ENCODE peak calls at places on chromosomes 12 and 14, in ten cellular contexts. D is AG10803; V is GM03348; G is GM23248; A is BJ; F is right lobe of liver; N is activated T-helper 1 cell treated with anti-CD3 and anti-CD28 coated beads, Interleukin-12 subunit alpha, Interleukin-12 subunit beta, Interleukin-2, Interleukin-4 antibody, amounts not matched to agents 30 ng/mL and 10 ng/mL and 1 ng/mL, durations not matched to agents 14 hours and 24 hours and 36 hours; L is WERI-Rb-1; S is lower leg skin; I is endothelial cell. U is an unnamed sample.

GRCh38 chr12:126506426-126507182 is 1441.4 kb downstream of the AACS start:
- DNase-seq in D (no peak), V (no peak), G (no peak), A (no peak), F (no peak), N (no peak), L (no peak), S (no peak), I (no peak), U (no peak)

GRCh38 chr14:102949062-102949800 is 26.8 kb downstream of the AMN start:
- DNase-seq in D (peak), V (peak), G (peak), A (peak), F (no peak), N (no peak), L (no peak), S (no peak), I (no peak), U (peak)

GRCh38 chr14:104657114-104657524 is 32.3 kb upstream of the INF2 start:
- DNase-seq in D (no peak), V (no peak), G (no peak), A (no peak), F (no peak), N (no peak), L (no peak), S (no peak), I (no peak), U (peak)

GRCh38 chr14:91284146-91284790 is 39.8 kb upstream of the GPR68 start:
- DNase-seq in D (peak), V (peak), G (peak), A (peak), F (no peak), N (no peak), L (no peak), S (no peak), I (no peak), U (no peak)

GRCh38 chr12:47100146-47100545 is 20.4 kb upstream of the AMIGO2 start:
- DNase-seq in D (no peak), V (no peak), G (peak), A (no peak), F (no peak), N (no peak), L (no peak), S (no peak), I (no peak), U (no peak)

GRCh38 chr12:27870939-27871338 is 90.9 kb upstream of the MANSC4 start:
- DNase-seq in D (peak), V (peak), G (peak), A (no peak), F (no peak), N (no peak), L (no peak), S (no peak), I (no peak), U (no peak)

GRCh38 chr14:28142400-28143015 is 624.1 kb upstream of the FOXG1 start:
- DNase-seq in D (no peak), V (no peak), G (no peak), A (no peak), F (no peak), N (no peak), L (no peak), S (no peak), I (no peak), U (no peak)

GRCh38 chr14:55388160-55388559 is 23.5 kb downstream of the ATG14 start:
- DNase-seq in D (peak), V (peak), G (peak), A (peak), F (no peak), N (no peak), L (no peak), S (no peak), I (no peak), U (no peak)

GRCh38 chr12:119296535-119296934 is 38.0 kb upstream of the CCDC60 start:
- DNase-seq in D (no peak), V (no peak), G (no peak), A (no peak), F (no peak), N (no peak), L (no peak), S (no peak), I (no peak), U (no peak)

GRCh38 chr14:20332946-20333782 is at the start of gene CCNB1IP1:
- DNase-seq in D (peak), V (peak), G (peak), A (peak), F (peak), N (peak), L (peak), S (peak), I (peak), U (peak)

GRCh38 chr12:76014007-76014406 is 17.6 kb downstream of the PHLDA1 start:
- DNase-seq in D (no peak), V (no peak), G (no peak), A (no peak), F (no peak), N (no peak), L (no peak), S (no peak), I (no peak), U (no peak)

GRCh38 chr14:106635569-106635968 is 1109.2 kb downstream of the TMEM121 start:
- DNase-seq in D (no peak), V (no peak), G (no peak), A (no peak), F (no peak), N (no peak), L (no peak), S (no peak), I (no peak), U (no peak)

GRCh38 chr12:49976547-49976946 is 3.8 kb downstream of the AQP6 start:
- DNase-seq in D (no peak), V (no peak), G (no peak), A (no peak), F (no peak), N (no peak), L (no peak), S (no peak), I (no peak), U (no peak)

GRCh38 chr12:87856-88255 is 21.3 kb downstream of the IQSEC3 start:
- DNase-seq in D (no peak), V (no peak), G (no peak), A (no peak), F (no peak), N (no peak), L (no peak), S (no peak), I (no peak), U (no peak)

GRCh38 chr12:124828264-124829007 is 35.2 kb downstream of the SCARB1 start:
- DNase-seq in D (peak), V (peak), G (peak), A (no peak), F (peak), N (no peak), L (no peak), S (no peak), I (no peak), U (no peak)

GRCh38 chr14:95318399-95318834 is 1.3 kb downstream of the CLMN start:
- DNase-seq in D (no peak), V (no peak), G (no peak), A (no peak), F (peak), N (no peak), L (no peak), S (no peak), I (no peak), U (no peak)

GRCh38 chr14:74081491-74081890 is 2.8 kb downstream of the ALDH6A1 start:
- DNase-seq in D (no peak), V (no peak), G (no peak), A (no peak), F (no peak), N (no peak), L (no peak), S (no peak), I (no peak), U (no peak)

GRCh38 chr14:70416322-70416716 is 571 bp downstream of the SYNJ2BP start:
- DNase-seq in D (peak), V (peak), G (peak), A (no peak), F (no peak), N (no peak), L (no peak), S (no peak), I (no peak), U (no peak)

GRCh38 chr14:102140750-102141145 is 1.1 kb downstream of the WDR20 start:
- DNase-seq in D (peak), V (no peak), G (no peak), A (no peak), F (no peak), N (no peak), L (no peak), S (no peak), I (no peak), U (no peak)

GRCh38 chr12:31578632-31579031 is 12.3 kb downstream of the DENND5B start:
- DNase-seq in D (peak), V (peak), G (peak), A (no peak), F (no peak), N (no peak), L (no peak), S (no peak), I (no peak), U (no peak)

GRCh38 chr14:93112891-93113677 is 2.6 kb downstream of the ITPK1 start:
- DNase-seq in D (peak), V (peak), G (peak), A (peak), F (peak), N (peak), L (peak), S (peak), I (peak), U (peak)

GRCh38 chr12:27868165-27868564 is 88.1 kb upstream of the MANSC4 start:
- DNase-seq in D (peak), V (peak), G (peak), A (peak), F (no peak), N (no peak), L (no peak), S (no peak), I (no peak), U (no peak)

GRCh38 chr12:62866451-62867082 is 68.4 kb downstream of the PPM1H start:
- DNase-seq in D (peak), V (peak), G (peak), A (peak), F (no peak), N (no peak), L (no peak), S (no peak), I (peak), U (no peak)

GRCh38 chr14:34628681-34629135 is 1.2 kb downstream of the SNX6 start:
- DNase-seq in D (peak), V (peak), G (peak), A (no peak), F (no peak), N (peak), L (no peak), S (no peak), I (no peak), U (no peak)

GRCh38 chr14:77738559-77739250 is 22.3 kb downstream of the SNW1 start:
- DNase-seq in D (peak), V (no peak), G (peak), A (no peak), F (no peak), N (no peak), L (no peak), S (no peak), I (no peak), U (no peak)

GRCh38 chr12:96710127-96710745 is 196.8 kb upstream of the NEDD1 start:
- DNase-seq in D (no peak), V (no peak), G (no peak), A (no peak), F (no peak), N (no peak), L (no peak), S (no peak), I (no peak), U (no peak)

GRCh38 chr12:111692575-111693210 is 6.8 kb downstream of the ACAD10 start:
- DNase-seq in D (no peak), V (peak), G (peak), A (no peak), F (no peak), N (no peak), L (peak), S (no peak), I (peak), U (peak)

GRCh38 chr14:56585461-56586084 is 6.0 kb downstream of the TMEM260 start:
- DNase-seq in D (no peak), V (no peak), G (no peak), A (no peak), F (no peak), N (no peak), L (no peak), S (no peak), I (no peak), U (no peak)

GRCh38 chr14:74554742-74555362 is 57.2 kb downstream of the LTBP2 start:
- DNase-seq in D (no peak), V (no peak), G (no peak), A (no peak), F (no peak), N (no peak), L (no peak), S (no peak), I (no peak), U (no peak)

GRCh38 chr14:90678420-90678819 is 137.8 kb downstream of the TTC7B start:
- DNase-seq in D (peak), V (peak), G (peak), A (no peak), F (no peak), N (no peak), L (no peak), S (no peak), I (no peak), U (no peak)

GRCh38 chr14:90742709-90743108 is 73.5 kb downstream of the TTC7B start:
- DNase-seq in D (no peak), V (no peak), G (no peak), A (no peak), F (peak), N (no peak), L (no peak), S (no peak), I (no peak), U (no peak)

GRCh38 chr14:69314327-69314726 is 54.4 kb downstream of the GALNT16 start:
- DNase-seq in D (no peak), V (peak), G (no peak), A (no peak), F (peak), N (no peak), L (no peak), S (no peak), I (no peak), U (no peak)

GRCh38 chr12:131044760-131045381 is 91.2 kb downstream of the ADGRD1 start:
- DNase-seq in D (no peak), V (no peak), G (no peak), A (no peak), F (no peak), N (no peak), L (no peak), S (no peak), I (no peak), U (no peak)

GRCh38 chr14:73775339-73776193 is 61.4 kb upstream of the PNMA1 start:
- DNase-seq in D (no peak), V (no peak), G (no peak), A (no peak), F (no peak), N (no peak), L (no peak), S (no peak), I (no peak), U (no peak)

GRCh38 chr14:74019743-74020142 is 594 bp downstream of the BBOF1 start:
- DNase-seq in D (peak), V (peak), G (peak), A (peak), F (no peak), N (no peak), L (no peak), S (no peak), I (no peak), U (no peak)

GRCh38 chr14:106564058-106564643 is 1037.8 kb downstream of the TMEM121 start:
- DNase-seq in D (no peak), V (no peak), G (no peak), A (no peak), F (no peak), N (peak), L (peak), S (no peak), I (no peak), U (peak)

GRCh38 chr14:34424488-34424887 is 37.6 kb downstream of the SPTSSA start:
- DNase-seq in D (no peak), V (no peak), G (no peak), A (no peak), F (no peak), N (no peak), L (no peak), S (no peak), I (no peak), U (no peak)

GRCh38 chr14:23433457-23433856 is 2.0 kb downstream of the MYH7 start:
- DNase-seq in D (no peak), V (no peak), G (no peak), A (no peak), F (peak), N (no peak), L (no peak), S (no peak), I (no peak), U (no peak)

GRCh38 chr12:55188974-55189556 is 31.8 kb upstream of the OR10A7 start:
- DNase-seq in D (peak), V (peak), G (peak), A (peak), F (no peak), N (peak), L (peak), S (peak), I (peak), U (peak)

U was measured in germinal center.